ENCODE peak calls at places on chromosomes 11 and 22, in eight cellular contexts. V, D, J, L, X, Q, K and C are unnamed samples.

GRCh38 chr11:116357769-116358544 is 414.8 kb downstream of the BUD13 start:
- DNase-seq in V (no peak), D (no peak), J (no peak), L (peak; percentile 83), X (no peak), Q (no peak), K (peak; percentile 94), C (peak; percentile 55)

GRCh38 chr11:75422248-75423231 is 10.5 kb downstream of the KLHL35 start:
- DNase-seq in V (no peak), D (peak; percentile 40), J (no peak), L (no peak), X (no peak), Q (no peak), K (no peak), C (no peak)

GRCh38 chr22:40178417-40179409 is 988 bp downstream of the TNRC6B start:
- DNase-seq in V (peak; percentile 54), D (no peak), J (no peak), L (no peak), X (no peak), Q (no peak), K (peak; percentile 71), C (no peak)

GRCh38 chr11:126603486-126603885 is 248.0 kb downstream of the ST3GAL4 start:
- DNase-seq in V (no peak), D (no peak), J (no peak), L (no peak), X (no peak), Q (no peak), K (no peak), C (no peak)

GRCh38 chr11:118928870-118929495 is 3.3 kb upstream of the BCL9L start:
- DNase-seq in V (peak; percentile 60), D (no peak), J (no peak), L (no peak), X (no peak), Q (no peak), K (no peak), C (no peak)

GRCh38 chr11:59801981-59802638 is 8.5 kb downstream of the MRPL16 start:
- DNase-seq in V (peak; percentile 37), D (no peak), J (no peak), L (no peak), X (no peak), Q (no peak), K (peak; percentile 69), C (no peak)

GRCh38 chr11:48123934-48124755 is 92.5 kb upstream of the OR4B1 start:
- DNase-seq in V (peak; percentile 27), D (no peak), J (no peak), L (no peak), X (no peak), Q (no peak), K (no peak), C (no peak)

GRCh38 chr11:16610738-16611388 is 127.6 kb upstream of the C11orf58 start:
- DNase-seq in V (no peak), D (peak; percentile 41), J (no peak), L (peak; percentile 62), X (no peak), Q (no peak), K (peak; percentile 80), C (no peak)

GRCh38 chr22:30423296-30423958 is 2.1 kb upstream of the MTFP1 start:
- DNase-seq in V (peak; percentile 84), D (no peak), J (no peak), L (peak; percentile 76), X (no peak), Q (no peak), K (no peak), C (no peak)

GRCh38 chr22:28949788-28950187 is 66.4 kb downstream of the ZNRF3 start:
- DNase-seq in V (peak; percentile 58), D (no peak), J (no peak), L (no peak), X (no peak), Q (no peak), K (no peak), C (no peak)

GRCh38 chr22:38504731-38505594 is 1.1 kb downstream of the DDX17 start:
- DNase-seq in V (peak; percentile 61), D (peak; percentile 69), J (peak; percentile 40), L (no peak), X (peak; percentile 55), Q (peak; percentile 25), K (peak; percentile 76), C (peak; percentile 49)

GRCh38 chr11:32586576-32587190 is 3.1 kb downstream of the EIF3M start:
- DNase-seq in V (peak; percentile 55), D (no peak), J (no peak), L (no peak), X (no peak), Q (no peak), K (no peak), C (no peak)

GRCh38 chr11:83706581-83706980 is 420.4 kb upstream of the CCDC90B start:
- DNase-seq in V (no peak), D (no peak), J (no peak), L (no peak), X (no peak), Q (no peak), K (no peak), C (no peak)

GRCh38 chr11:18720811-18721575 is 5.0 kb downstream of the IGSF22 start:
- DNase-seq in V (peak; percentile 57), D (peak; percentile 85), J (peak; percentile 70), L (peak; percentile 96), X (peak; percentile 75), Q (peak; percentile 75), K (peak; percentile 97), C (peak; percentile 78)

GRCh38 chr11:71433648-71434450 is 14.3 kb downstream of the DHCR7 start:
- DNase-seq in V (peak; percentile 62), D (no peak), J (no peak), L (no peak), X (no peak), Q (no peak), K (peak; percentile 42), C (no peak)

GRCh38 chr11:19071255-19071654 is 10.7 kb upstream of the MRGPRX2 start:
- DNase-seq in V (peak; percentile 85), D (peak; percentile 77), J (no peak), L (peak; percentile 80), X (peak; percentile 76), Q (peak; percentile 15), K (peak; percentile 88), C (peak; percentile 79)

GRCh38 chr11:65391007-65391406 is 4.6 kb downstream of the FRMD8 start:
- DNase-seq in V (peak; percentile 42), D (no peak), J (no peak), L (peak; percentile 40), X (no peak), Q (no peak), K (peak; percentile 81), C (peak; percentile 40)

GRCh38 chr22:46312056-46312455 is 15.4 kb downstream of the GTSE1 start:
- DNase-seq in V (no peak), D (no peak), J (no peak), L (no peak), X (no peak), Q (no peak), K (no peak), C (no peak)

GRCh38 chr11:28838741-28839140 is 730.6 kb downstream of the METTL15 start:
- DNase-seq in V (peak; percentile 67), D (no peak), J (no peak), L (no peak), X (no peak), Q (no peak), K (no peak), C (no peak)

GRCh38 chr11:19352072-19352735 is 111.5 kb upstream of the E2F8 start:
- DNase-seq in V (no peak), D (no peak), J (no peak), L (no peak), X (no peak), Q (no peak), K (no peak), C (no peak)

DNA sequence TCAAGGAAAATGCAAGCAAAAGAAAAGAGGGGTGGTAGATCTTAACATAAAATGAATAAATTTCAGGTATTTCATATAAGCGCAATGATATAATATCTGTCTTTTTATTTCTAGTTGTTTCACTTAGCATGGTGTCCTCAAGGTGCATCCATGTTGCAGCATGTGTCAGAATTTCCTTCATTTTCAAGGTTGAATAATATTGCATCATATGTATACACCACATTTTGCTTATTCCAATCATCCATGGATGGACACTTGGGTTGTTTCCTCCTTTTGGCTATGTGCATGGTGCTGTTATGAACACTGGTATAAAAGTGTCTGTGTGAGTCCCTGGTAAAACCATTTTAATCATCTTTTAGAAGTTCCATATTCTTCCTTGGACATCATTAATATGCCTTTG is 7.0 kb upstream of the KDM4F start:
- DNase-seq in V (no peak), D (no peak), J (no peak), L (no peak), X (no peak), Q (no peak), K (no peak), C (no peak)
- TF ChIP-seq CTCF in V (no peak), D (no peak), J (no peak), L (no peak), X (no peak), Q (no peak), K (no peak), C (no peak)

DNA sequence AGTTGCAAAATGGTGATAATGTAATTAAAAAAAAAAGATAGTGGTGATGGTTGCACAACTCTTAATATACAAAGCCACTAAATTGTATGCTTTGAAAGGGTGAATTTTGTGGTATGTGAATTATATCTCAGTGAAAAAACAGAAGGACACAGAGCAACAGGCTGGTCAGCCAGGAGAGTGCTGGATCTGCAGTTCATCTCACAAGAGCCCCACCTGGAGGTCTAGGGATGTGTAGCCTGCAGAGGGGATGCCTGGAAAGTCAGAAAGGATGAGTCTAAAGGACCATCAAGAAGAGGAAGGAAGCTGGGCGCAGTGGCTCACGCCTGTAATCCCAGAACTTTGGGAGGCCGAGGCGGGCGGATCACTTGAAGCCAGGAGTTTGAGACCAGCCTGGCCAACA is 9.0 kb downstream of the POLR3H start:
- DNase-seq in V (peak; percentile 51), D (no peak), J (no peak), L (peak; percentile 42), X (no peak), Q (no peak), K (peak; percentile 82), C (no peak)
- TF ChIP-seq CTCF in V (peak; percentile 49), D (no peak), J (no peak), L (no peak), X (no peak), Q (no peak), K (peak; percentile 70), C (no peak)

DNA sequence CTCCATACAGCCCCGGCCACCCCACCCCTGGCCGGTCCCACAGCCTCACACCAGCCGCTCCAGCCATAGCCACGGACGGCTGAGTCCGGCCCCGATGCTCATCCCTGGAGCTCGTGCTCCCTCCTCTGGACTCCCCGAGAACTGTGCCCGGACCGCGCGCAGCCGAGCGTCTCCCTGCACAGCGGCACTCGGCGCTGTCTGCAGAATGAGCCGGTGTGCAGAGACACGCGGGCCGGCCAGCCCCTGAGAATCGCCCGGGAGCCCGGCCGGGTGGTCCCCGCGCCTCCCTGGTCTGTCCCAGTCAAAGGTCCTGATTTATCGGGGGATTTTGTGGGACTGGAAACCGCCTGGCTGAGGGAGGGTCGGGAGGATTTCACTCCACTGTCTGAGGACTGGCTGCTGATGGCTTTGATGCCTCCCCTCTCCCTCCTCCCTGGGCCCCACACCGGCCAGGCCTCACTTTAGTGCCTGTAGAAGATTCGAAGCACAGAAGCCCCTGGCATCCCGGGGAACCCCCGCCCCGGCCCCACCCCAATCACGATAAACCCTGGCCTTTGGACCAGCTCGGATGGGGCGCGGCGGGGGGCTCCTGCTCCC is 102.7 kb downstream of the BRD1 start:
- DNase-seq in V (peak; percentile 62), D (peak; percentile 67), J (peak; percentile 37), L (peak; percentile 85), X (peak; percentile 92), Q (peak; percentile 67), K (peak; percentile 93), C (peak; percentile 90)
- TF ChIP-seq CTCF in V (peak; percentile 72), D (peak; percentile 49), J (no peak), L (peak; percentile 33), X (peak; percentile 94), Q (peak; percentile 74), K (peak; percentile 90), C (peak; percentile 68)

GRCh38 chr22:48474881-48475280 is 1352.8 kb downstream of the BRD1 start:
- DNase-seq in V (no peak), D (no peak), J (no peak), L (no peak), X (no peak), Q (no peak), K (peak; percentile 22), C (no peak)
- TF ChIP-seq CTCF in V (no peak), D (no peak), J (no peak), L (no peak), X (no peak), Q (no peak), K (no peak), C (no peak)